ENCODE peak calls at places on chromosomes 3 and 15, in five cellular contexts. E is CD8-positive, alpha-beta memory T cell; A is fibroblast of lung; W is SJSA1; T is breast epithelium. P is an unnamed sample.

GRCh38 chr3:195096484-195097330 is 174.3 kb downstream of the XXYLT1 start:
- DNase-seq in E (no peak), A (no peak), W (no peak), T (no peak), P (no peak)

GRCh38 chr3:142929109-142929508 is 34.4 kb downstream of the PAQR9 start:
- DNase-seq in E (no peak), A (peak), W (no peak), T (no peak), P (peak)

GRCh38 chr3:8660271-8660731 is 15.7 kb upstream of the SSUH2 start:
- DNase-seq in E (no peak), A (peak), W (no peak), T (no peak), P (no peak)

GRCh38 chr3:171178714-171179113 is 152.2 kb upstream of the SLC2A2 start:
- DNase-seq in E (no peak), A (no peak), W (no peak), T (no peak), P (no peak)

GRCh38 chr3:78957456-78957855 is 810.3 kb downstream of the ROBO1 start:
- DNase-seq in E (no peak), A (no peak), W (no peak), T (no peak), P (no peak)

GRCh38 chr15:82832601-82833209 is 23.3 kb downstream of the WHAMM start:
- DNase-seq in E (no peak), A (peak), W (peak), T (no peak), P (peak)

GRCh38 chr3:190697901-190698300 is 164.6 kb downstream of the GMNC start:
- DNase-seq in E (no peak), A (peak), W (no peak), T (no peak), P (no peak)

GRCh38 chr3:120147072-120147871 is 53.0 kb upstream of the GSK3B start:
- DNase-seq in E (peak), A (no peak), W (no peak), T (peak), P (peak)

GRCh38 chr3:59862686-59863085 is 812.9 kb upstream of the CFAP20DC start:
- DNase-seq in E (no peak), A (peak), W (no peak), T (no peak), P (no peak)

GRCh38 chr3:67650084-67650483 is 4.3 kb downstream of the SUCLG2 start:
- DNase-seq in E (no peak), A (no peak), W (no peak), T (no peak), P (no peak)

GRCh38 chr3:40310690-40311089 is 1.2 kb downstream of the EIF1B start:
- DNase-seq in E (no peak), A (peak), W (no peak), T (no peak), P (no peak)

GRCh38 chr15:68574051-68574450 is 4.7 kb upstream of the CORO2B start:
- DNase-seq in E (no peak), A (no peak), W (no peak), T (no peak), P (no peak)

GRCh38 chr3:150409527-150410310 is 1.6 kb downstream of the TSC22D2 start:
- DNase-seq in E (peak), A (peak), W (peak), T (peak), P (no peak)

GRCh38 chr3:8482960-8483665 is 18.5 kb upstream of the LMCD1 start:
- DNase-seq in E (no peak), A (peak), W (peak), T (peak), P (no peak)

GRCh38 chr3:183298708-183299153 is 45.7 kb downstream of the B3GNT5 start:
- DNase-seq in E (no peak), A (peak), W (peak), T (no peak), P (no peak)

GRCh38 chr15:67013696-67014095 is 51.7 kb upstream of the SMAD3 start:
- DNase-seq in E (no peak), A (peak), W (peak), T (no peak), P (no peak)

GRCh38 chr3:120652281-120652680 is 29.8 kb downstream of the HGD start:
- DNase-seq in E (no peak), A (no peak), W (no peak), T (no peak), P (no peak)

GRCh38 chr3:159792070-159792469 is 196.6 kb upstream of the IL12A start:
- DNase-seq in E (no peak), A (no peak), W (no peak), T (no peak), P (no peak)

GRCh38 chr3:117520582-117520981 is 811.0 kb downstream of the TUSC7 start:
- DNase-seq in E (no peak), A (no peak), W (no peak), T (no peak), P (no peak)

GRCh38 chr3:197224034-197224444 is 74.4 kb downstream of the DLG1 start:
- DNase-seq in E (peak), A (peak), W (no peak), T (no peak), P (peak)

GRCh38 chr15:84979651-84980050 is 2.0 kb upstream of the PDE8A start:
- DNase-seq in E (no peak), A (no peak), W (no peak), T (no peak), P (no peak)

GRCh38 chr3:100416176-100416575 is 14.8 kb downstream of the LNP1 start:
- DNase-seq in E (no peak), A (no peak), W (no peak), T (no peak), P (no peak)

GRCh38 chr15:91965501-91966180 is 112.1 kb downstream of the SLCO3A1 start:
- DNase-seq in E (no peak), A (peak), W (no peak), T (peak), P (no peak)

GRCh38 chr3:59257506-59257905 is 207.7 kb upstream of the CFAP20DC start:
- DNase-seq in E (no peak), A (no peak), W (no peak), T (no peak), P (no peak)

GRCh38 chr3:62562596-62562995 is 189.2 kb upstream of the FEZF2 start:
- DNase-seq in E (no peak), A (no peak), W (no peak), T (no peak), P (no peak)

GRCh38 chr3:180085122-180085710 is 48.5 kb upstream of the PEX5L start:
- DNase-seq in E (no peak), A (no peak), W (no peak), T (no peak), P (peak)

GRCh38 chr3:43709022-43709421 is 18.3 kb downstream of the ABHD5 start:
- DNase-seq in E (no peak), A (peak), W (no peak), T (no peak), P (no peak)

GRCh38 chr15:48945386-48945785 is 18.3 kb downstream of the SHC4 start:
- DNase-seq in E (no peak), A (no peak), W (no peak), T (no peak), P (no peak)

GRCh38 chr3:124793054-124793740 is 62.9 kb downstream of the UMPS start:
- DNase-seq in E (no peak), A (no peak), W (no peak), T (no peak), P (no peak)

GRCh38 chr3:111080357-111080937 is 8.8 kb downstream of the NECTIN3 start:
- DNase-seq in E (no peak), A (peak), W (no peak), T (no peak), P (no peak)

GRCh38 chr3:29416514-29416913 is 135.6 kb downstream of the RBMS3 start:
- DNase-seq in E (no peak), A (no peak), W (no peak), T (no peak), P (no peak)

GRCh38 chr3:58557496-58557895 is 19.7 kb downstream of the FAM107A start:
- DNase-seq in E (no peak), A (no peak), W (no peak), T (no peak), P (no peak)

GRCh38 chr3:142004025-142004424 is 127.6 kb downstream of the ATP1B3 start:
- DNase-seq in E (no peak), A (no peak), W (no peak), T (no peak), P (no peak)

GRCh38 chr15:74402873-74403589 is 30.7 kb downstream of the SEMA7A start:
- DNase-seq in E (peak), A (no peak), W (no peak), T (no peak), P (peak)

GRCh38 chr3:97831140-97831539 is 9.3 kb downstream of the CRYBG3 start:
- DNase-seq in E (no peak), A (no peak), W (no peak), T (no peak), P (no peak)

GRCh38 chr3:97835761-97836160 is 13.9 kb downstream of the CRYBG3 start:
- DNase-seq in E (no peak), A (no peak), W (no peak), T (no peak), P (no peak)

GRCh38 chr3:97829198-97829597 is 7.4 kb downstream of the CRYBG3 start:
- DNase-seq in E (no peak), A (no peak), W (no peak), T (no peak), P (no peak)

GRCh38 chr3:97827741-97828471 is 6.1 kb downstream of the CRYBG3 start:
- DNase-seq in E (no peak), A (no peak), W (no peak), T (no peak), P (no peak)

GRCh38 chr3:97830627-97831026 is 8.8 kb downstream of the CRYBG3 start:
- DNase-seq in E (no peak), A (no peak), W (no peak), T (no peak), P (no peak)
- H3K4me3 ChIP-seq in E (no peak), A (no peak), W (no peak), T (no peak), P (no peak)

GRCh38 chr3:10319251-10319650 is 1.7 kb downstream of the SEC13 start:
- DNase-seq in E (no peak), A (no peak), W (no peak), T (no peak), P (no peak)
- H3K4me3 ChIP-seq in E (no peak), A (no peak), W (no peak), T (peak), P (peak)

DNA sequence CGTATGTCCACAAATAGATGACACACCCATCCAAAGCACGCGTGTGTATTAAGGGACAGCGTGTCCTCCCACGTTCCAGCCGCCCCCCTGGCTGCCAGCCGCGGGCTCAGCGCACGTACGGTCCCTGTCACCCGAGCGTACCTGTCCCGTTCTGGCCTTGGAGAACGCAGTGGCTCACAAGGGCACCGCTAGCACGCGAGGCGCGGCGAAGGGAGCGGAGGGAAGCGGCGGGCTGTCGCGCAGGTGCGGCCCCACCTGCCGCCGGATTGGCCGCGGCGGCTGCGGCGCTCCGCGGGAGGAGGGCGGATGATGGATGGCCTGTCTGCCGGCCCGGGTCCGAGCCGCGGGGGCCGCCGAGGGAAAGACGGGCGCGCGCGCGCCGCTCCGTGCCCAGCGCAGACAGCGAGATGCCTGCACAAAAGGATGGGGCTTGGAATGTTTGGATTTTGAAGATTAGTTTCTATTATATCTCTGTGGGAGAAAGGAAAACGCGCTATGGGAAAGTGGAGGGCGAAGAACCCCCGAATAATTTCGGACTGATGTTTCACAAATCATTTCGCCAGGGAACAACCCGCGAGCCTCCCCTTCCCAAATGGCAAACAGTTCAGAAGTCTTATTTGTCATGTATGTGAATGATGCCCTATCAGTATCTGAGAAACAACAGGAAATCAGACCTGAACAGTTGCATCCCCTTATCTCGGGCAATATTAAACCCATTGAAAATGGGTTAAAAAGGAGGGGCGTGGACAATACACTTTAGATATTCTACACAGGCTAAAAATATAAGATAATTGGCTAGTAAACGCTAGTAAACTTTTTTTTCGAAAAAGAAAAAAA is 1003.6 kb upstream of the NR2F2 start:
- DNase-seq in E (no peak), A (no peak), W (no peak), T (no peak), P (no peak)
- H3K4me3 ChIP-seq in E (no peak), A (peak), W (no peak), T (peak), P (no peak)

DNA sequence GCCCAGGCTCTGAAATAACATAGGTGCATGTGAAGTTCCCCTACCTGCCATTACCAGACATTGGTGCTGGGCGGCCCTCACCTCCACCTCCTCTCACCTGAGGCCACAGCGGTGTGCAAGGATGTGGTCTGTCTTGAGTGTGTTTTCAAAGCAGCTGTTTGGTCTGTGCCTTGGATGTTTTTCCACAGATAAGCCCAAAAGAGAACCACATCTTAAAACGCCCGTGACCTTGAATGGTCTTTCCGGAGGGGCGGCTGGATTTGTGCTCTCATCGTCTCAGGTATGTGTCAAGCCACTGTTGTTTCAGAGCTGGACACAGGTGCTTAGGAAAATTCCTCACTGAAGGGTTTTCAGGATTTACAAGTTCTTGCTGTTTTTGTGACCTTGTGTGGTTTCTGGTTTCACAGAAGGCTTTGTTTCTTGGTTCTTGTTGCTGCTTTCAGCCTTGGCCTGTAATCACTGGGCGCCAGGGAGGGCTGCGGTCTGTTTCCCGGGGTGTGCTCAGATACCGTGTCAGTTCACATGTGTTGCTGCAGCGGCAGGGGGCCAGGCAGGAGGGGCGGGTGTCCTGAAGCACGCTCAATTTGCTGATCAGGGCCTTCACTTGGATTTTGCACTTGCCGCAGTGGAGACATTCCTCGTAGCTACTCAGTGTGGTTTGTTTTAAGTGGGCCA is 128.4 kb downstream of the IGF1R start:
- DNase-seq in E (peak), A (peak), W (peak), T (peak), P (peak)
- H3K4me3 ChIP-seq in E (no peak), A (no peak), W (no peak), T (peak), P (peak)

GRCh38 chr15:65067334-65067644 is 502 bp downstream of the RASL12 start:
- DNase-seq in E (no peak), A (no peak), W (no peak), T (no peak), P (no peak)

GRCh38 chr15:65066001-65066634 is 1.7 kb downstream of the RASL12 start:
- DNase-seq in E (no peak), A (no peak), W (peak), T (no peak), P (no peak)

GRCh38 chr15:65068436-65068835 is 645 bp upstream of the RASL12 start:
- DNase-seq in E (no peak), A (no peak), W (no peak), T (no peak), P (no peak)

GRCh38 chr15:65067645-65068416 is at the start of gene RASL12:
- DNase-seq in E (no peak), A (peak), W (peak), T (no peak), P (no peak)

GRCh38 chr15:65066635-65067333 is 1.0 kb downstream of the RASL12 start:
- DNase-seq in E (no peak), A (no peak), W (peak), T (no peak), P (no peak)
- H3K4me3 ChIP-seq in E (no peak), A (peak), W (peak), T (peak), P (no peak)

DNA sequence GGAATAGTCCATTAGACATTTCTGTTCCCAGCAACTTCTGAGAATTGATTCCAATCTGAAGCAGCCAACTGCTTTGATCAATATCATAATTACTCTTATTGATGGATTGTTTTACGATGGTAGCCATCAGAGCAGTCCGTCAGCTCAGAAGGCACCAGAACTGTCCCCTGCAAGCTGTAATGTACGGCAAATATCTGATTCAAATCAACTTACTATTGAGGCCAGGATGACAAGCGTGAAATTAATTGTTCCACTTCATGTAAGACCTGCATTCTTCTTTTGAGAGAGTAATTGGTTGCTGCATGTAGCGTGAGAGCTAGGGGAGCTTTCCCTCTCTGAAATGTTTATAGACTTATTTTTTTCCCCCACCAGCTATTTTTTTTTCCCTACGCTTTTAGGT is 134.8 kb downstream of the CACNA2D3 start:
- DNase-seq in E (no peak), A (no peak), W (no peak), T (no peak), P (no peak)
- H3K4me3 ChIP-seq in E (no peak), A (no peak), W (no peak), T (no peak), P (no peak)

GRCh38 chr15:89400121-89400996 is 65.7 kb upstream of the POLG start:
- DNase-seq in E (no peak), A (no peak), W (no peak), T (no peak), P (no peak)

GRCh38 chr15:89402406-89402805 is 67.8 kb upstream of the POLG start:
- DNase-seq in E (no peak), A (no peak), W (no peak), T (no peak), P (no peak)

GRCh38 chr15:89399390-89400120 is 64.9 kb upstream of the POLG start:
- DNase-seq in E (no peak), A (no peak), W (peak), T (no peak), P (peak)

GRCh38 chr15:89401636-89402252 is 67.1 kb upstream of the POLG start:
- DNase-seq in E (no peak), A (peak), W (peak), T (no peak), P (no peak)

DNA sequence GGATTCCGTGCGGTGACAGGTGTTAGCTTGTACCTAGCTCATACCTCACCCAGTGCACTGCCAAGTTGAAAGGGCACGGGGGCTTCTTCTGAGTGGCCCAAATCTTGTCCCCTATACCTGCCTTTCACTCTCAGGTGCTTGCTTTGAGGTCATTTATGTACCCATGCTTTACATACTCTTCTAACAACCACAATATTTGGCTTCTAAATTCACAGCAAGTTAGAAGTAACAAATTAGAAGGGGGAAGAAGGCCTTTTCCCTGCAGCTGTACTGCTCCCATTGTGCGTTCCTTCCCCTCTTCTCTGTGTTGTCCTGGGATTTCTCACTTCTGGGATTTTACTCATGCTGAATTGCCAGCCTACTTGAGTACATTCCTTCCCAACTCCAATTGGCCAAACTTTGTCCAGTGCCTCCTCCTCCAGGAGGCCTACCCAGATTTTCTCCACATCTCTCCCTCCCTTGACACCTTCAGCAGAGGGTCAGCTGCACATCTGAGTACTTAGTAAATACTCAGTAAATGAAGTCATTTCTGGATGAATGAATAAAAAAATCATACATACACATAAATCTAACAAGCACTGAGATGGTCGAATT is 66.5 kb upstream of the POLG start:
- DNase-seq in E (no peak), A (no peak), W (no peak), T (no peak), P (no peak)
- H3K4me3 ChIP-seq in E (no peak), A (no peak), W (no peak), T (no peak), P (peak)

GRCh38 chr3:30623375-30623774 is 17.0 kb downstream of the TGFBR2 start:
- DNase-seq in E (no peak), A (no peak), W (no peak), T (no peak), P (no peak)
- H3K4me3 ChIP-seq in E (no peak), A (no peak), W (no peak), T (no peak), P (no peak)

GRCh38 chr3:81549831-81550230 is 211.6 kb downstream of the GBE1 start:
- DNase-seq in E (no peak), A (no peak), W (no peak), T (no peak), P (no peak)
- H3K4me3 ChIP-seq in E (no peak), A (no peak), W (no peak), T (no peak), P (no peak)